ENCODE peak calls at places on chromosomes 13 and 19, in four cellular contexts. W is lower leg skin; O is CD8-positive, alpha-beta T cell; D is GM12865. X is an unnamed sample.

GRCh38 chr19:1904385-1905070 is 671 bp upstream of the ADAT3 start:
- DNase-seq in O (no peak), D (peak), W (peak), X (peak)

GRCh38 chr19:48248081-48248833 is 7.5 kb downstream of the CARD8 start:
- DNase-seq in D (peak), W (no peak), O (no peak), X (no peak)

GRCh38 chr19:58228584-58229254 is at the start of gene ZNF544:
- DNase-seq in D (peak), W (peak), O (peak), X (peak)

GRCh38 chr19:16330811-16331690 is 6.4 kb downstream of the KLF2 start:
- DNase-seq in O (no peak), W (no peak), D (no peak), X (no peak)

GRCh38 chr19:1082165-1082927 is 12.8 kb downstream of the POLR2E start:
- DNase-seq in D (peak), O (peak), W (peak), X (peak)

GRCh38 chr13:20519887-20520286 is 5.8 kb downstream of the CRYL1 start:
- DNase-seq in O (no peak), D (no peak), W (no peak), X (no peak)

GRCh38 chr19:1469936-1470863 is 8.8 kb downstream of the C19orf25 start:
- DNase-seq in O (peak), D (peak), W (no peak), X (no peak)

GRCh38 chr13:112226320-112227002 is 149.7 kb upstream of the SPACA7 start:
- DNase-seq in W (no peak), O (no peak), D (no peak), X (no peak)

GRCh38 chr13:47829684-47830083 is 171.4 kb downstream of the SUCLA2 start:
- DNase-seq in O (no peak), D (no peak), W (no peak), X (no peak)

GRCh38 chr19:3950871-3951861 is 18.3 kb downstream of the NMRK2 start:
- DNase-seq in D (no peak), O (no peak), W (no peak), X (no peak)

DNA sequence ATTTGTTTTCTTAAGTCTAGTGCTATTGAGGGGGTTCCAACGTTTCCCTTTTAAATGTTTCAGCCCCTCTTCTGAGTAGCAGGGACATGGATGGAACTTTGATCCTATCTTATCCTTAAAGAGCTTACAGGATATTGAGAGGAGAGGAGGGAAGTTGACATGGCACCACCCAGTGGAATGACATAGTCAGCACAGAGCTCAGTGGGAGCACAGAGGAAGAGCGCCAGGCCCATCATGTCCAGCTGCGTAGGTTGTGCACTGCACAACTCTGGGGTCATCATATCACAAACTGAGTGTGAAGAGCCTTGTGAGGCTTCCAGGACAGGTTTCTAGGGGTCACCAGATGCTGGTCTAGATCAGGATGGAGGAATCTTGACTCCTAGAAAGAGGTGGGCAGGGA is 4.6 kb upstream of the CDC42EP5 start:
- DNase-seq in W (no peak), O (no peak), D (no peak), X (no peak)
- TF ChIP-seq CTCF in W (no peak), O (no peak), D (no peak), X (no peak)

GRCh38 chr19:17777840-17778620 is 16.9 kb upstream of the B3GNT3 start:
- DNase-seq in W (peak), O (no peak), D (peak), X (no peak)

GRCh38 chr19:17775245-17775927 is 19.6 kb upstream of the B3GNT3 start:
- DNase-seq in D (no peak), O (no peak), W (no peak), X (peak)

GRCh38 chr19:17778621-17779280 is 16.2 kb upstream of the B3GNT3 start:
- DNase-seq in W (no peak), D (no peak), O (no peak), X (no peak)

GRCh38 chr19:17779281-17779930 is 15.5 kb upstream of the B3GNT3 start:
- DNase-seq in W (peak), D (no peak), O (no peak), X (no peak)

GRCh38 chr19:17775991-17776803 is 18.7 kb upstream of the B3GNT3 start:
- DNase-seq in O (no peak), D (peak), W (no peak), X (no peak)
- TF ChIP-seq CTCF in O (no peak), D (no peak), W (no peak), X (no peak)

GRCh38 chr19:42455621-42456081 is 12.9 kb upstream of the CXCL17 start:
- DNase-seq in W (no peak), D (no peak), O (no peak), X (no peak)

GRCh38 chr19:42445948-42446347 is 3.2 kb upstream of the CXCL17 start:
- DNase-seq in D (no peak), W (no peak), O (no peak), X (no peak)

GRCh38 chr19:42452590-42452989 is 9.8 kb upstream of the CXCL17 start:
- DNase-seq in D (no peak), O (no peak), W (no peak), X (no peak)

DNA sequence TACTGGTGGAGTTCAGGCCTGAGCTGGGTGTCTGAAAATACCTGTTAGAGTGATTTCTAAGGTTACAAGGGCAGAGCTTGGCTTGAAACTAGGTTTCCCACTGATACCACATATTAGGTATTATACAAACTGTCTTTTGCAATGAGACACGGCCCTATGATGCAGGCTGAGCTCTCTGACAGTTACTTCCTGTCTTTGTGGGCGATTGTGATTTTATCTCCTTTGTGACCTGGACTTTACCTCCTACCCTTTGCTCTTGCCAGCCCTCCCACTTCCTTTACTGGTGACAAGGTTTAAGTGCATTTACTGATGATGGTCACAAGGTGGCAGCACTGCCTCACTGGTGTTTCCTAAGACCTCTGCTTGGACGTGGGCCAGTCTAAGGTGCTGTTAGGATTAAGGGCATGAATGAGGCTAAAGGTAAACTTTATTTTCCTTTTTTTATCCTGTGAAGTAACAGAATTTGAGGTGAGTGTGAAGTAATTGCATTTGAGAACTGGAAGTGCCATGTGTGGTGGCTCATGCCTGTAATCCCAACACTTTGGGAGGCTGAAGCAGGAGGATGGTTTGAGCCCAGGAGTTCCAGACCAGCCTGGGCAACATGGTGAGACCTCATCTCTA is 7.7 kb upstream of the CXCL17 start:
- DNase-seq in D (peak), O (peak), W (peak), X (peak)
- TF ChIP-seq CTCF in D (peak), O (peak), W (no peak), X (peak)

DNA sequence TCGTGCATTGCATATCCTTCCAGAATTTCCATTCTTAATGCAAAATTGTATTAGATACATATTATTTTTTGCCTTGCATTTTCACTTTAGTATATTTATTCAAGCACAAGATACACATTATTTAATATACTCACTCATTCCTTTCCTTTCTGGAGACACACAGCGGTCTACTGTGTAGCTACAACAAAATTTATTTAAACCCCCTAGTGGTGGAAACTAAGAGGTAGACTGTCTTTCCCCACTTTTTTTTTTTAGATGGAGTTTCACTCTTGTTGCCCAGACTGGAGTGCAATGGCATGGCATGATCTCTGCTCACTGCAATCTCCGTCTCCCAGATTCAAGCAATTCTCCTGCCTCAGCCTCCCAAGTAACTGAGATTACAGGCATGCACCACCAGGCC is 2040.3 kb upstream of the PCDH20 start:
- DNase-seq in W (no peak), D (no peak), O (no peak), X (no peak)
- TF ChIP-seq CTCF in W (no peak), D (no peak), O (no peak), X (peak)